ENCODE peak calls at places on chromosomes 13 and 19, in seven cellular contexts. One of them, this sample, is unnamed.

GRCh38 chr13:20679879-20680278 is 23.6 kb upstream of the IL17D start:
- DNase-seq in adrenal gland: no peak
- DNase-seq in heart left ventricle: no peak
- DNase-seq in IMR-90: no peak
- DNase-seq in uterus: no peak
- DNase-seq in HCT116: no peak
- DNase-seq in body of pancreas: no peak
- DNase-seq in this sample: no peak

GRCh38 chr19:40257096-40257517 is 28.0 kb downstream of the AKT2 start:
- DNase-seq in IMR-90: no peak
- DNase-seq in HCT116: no peak
- DNase-seq in body of pancreas: peak
- DNase-seq in heart left ventricle: peak
- DNase-seq in adrenal gland: no peak
- DNase-seq in uterus: no peak
- DNase-seq in this sample: no peak

GRCh38 chr19:7979011-7979410 is 26.4 kb downstream of the ELAVL1 start:
- DNase-seq in uterus: no peak
- DNase-seq in body of pancreas: no peak
- DNase-seq in HCT116: no peak
- DNase-seq in heart left ventricle: no peak
- DNase-seq in IMR-90: no peak
- DNase-seq in adrenal gland: no peak
- DNase-seq in this sample: peak

GRCh38 chr13:107205318-107206112 is 637.6 kb upstream of the ARGLU1 start:
- DNase-seq in adrenal gland: peak
- DNase-seq in HCT116: no peak
- DNase-seq in IMR-90: peak
- DNase-seq in uterus: peak
- DNase-seq in body of pancreas: peak
- DNase-seq in heart left ventricle: peak
- DNase-seq in this sample: peak

GRCh38 chr13:91729859-91730258 is 331.4 kb downstream of the GPC5 start:
- DNase-seq in adrenal gland: no peak
- DNase-seq in HCT116: no peak
- DNase-seq in heart left ventricle: no peak
- DNase-seq in uterus: no peak
- DNase-seq in IMR-90: no peak
- DNase-seq in body of pancreas: no peak
- DNase-seq in this sample: no peak

GRCh38 chr19:40921005-40921897 is 39.2 kb upstream of the CYP2A7 start:
- DNase-seq in adrenal gland: no peak
- DNase-seq in heart left ventricle: no peak
- DNase-seq in uterus: peak
- DNase-seq in body of pancreas: peak
- DNase-seq in HCT116: peak
- DNase-seq in IMR-90: no peak
- DNase-seq in this sample: no peak

GRCh38 chr19:6417713-6418561 is 6.7 kb downstream of the KHSRP start:
- DNase-seq in body of pancreas: peak
- DNase-seq in adrenal gland: peak
- DNase-seq in HCT116: no peak
- DNase-seq in IMR-90: peak
- DNase-seq in heart left ventricle: no peak
- DNase-seq in uterus: peak
- DNase-seq in this sample: no peak

GRCh38 chr13:106597759-106598395 is 29.9 kb upstream of the ARGLU1 start:
- DNase-seq in IMR-90: no peak
- DNase-seq in adrenal gland: no peak
- DNase-seq in body of pancreas: no peak
- DNase-seq in heart left ventricle: no peak
- DNase-seq in uterus: no peak
- DNase-seq in HCT116: no peak
- DNase-seq in this sample: no peak

GRCh38 chr13:21632196-21632595 is 28.2 kb upstream of the MICU2 start:
- DNase-seq in adrenal gland: no peak
- DNase-seq in body of pancreas: no peak
- DNase-seq in HCT116: no peak
- DNase-seq in uterus: no peak
- DNase-seq in IMR-90: no peak
- DNase-seq in heart left ventricle: no peak
- DNase-seq in this sample: no peak

GRCh38 chr19:6568010-6568411 is 22.9 kb downstream of the CD70 start:
- DNase-seq in body of pancreas: no peak
- DNase-seq in uterus: no peak
- DNase-seq in IMR-90: no peak
- DNase-seq in adrenal gland: no peak
- DNase-seq in HCT116: no peak
- DNase-seq in heart left ventricle: no peak
- DNase-seq in this sample: no peak

GRCh38 chr19:17089238-17089637 is 13.7 kb downstream of the MYO9B start:
- DNase-seq in IMR-90: peak
- DNase-seq in HCT116: no peak
- DNase-seq in heart left ventricle: no peak
- DNase-seq in uterus: peak
- DNase-seq in adrenal gland: no peak
- DNase-seq in body of pancreas: no peak
- DNase-seq in this sample: no peak

GRCh38 chr13:111897178-111897845 is 169.6 kb upstream of the SOX1 start:
- DNase-seq in HCT116: no peak
- DNase-seq in body of pancreas: no peak
- DNase-seq in uterus: no peak
- DNase-seq in adrenal gland: no peak
- DNase-seq in IMR-90: no peak
- DNase-seq in heart left ventricle: no peak
- DNase-seq in this sample: no peak

GRCh38 chr19:28509079-28509895 is 703.7 kb downstream of the UQCRFS1 start:
- DNase-seq in heart left ventricle: no peak
- DNase-seq in uterus: no peak
- DNase-seq in IMR-90: no peak
- DNase-seq in HCT116: no peak
- DNase-seq in adrenal gland: no peak
- DNase-seq in body of pancreas: no peak
- DNase-seq in this sample: no peak

GRCh38 chr19:47882890-47883289 is 3.2 kb downstream of the SULT2A1 start:
- DNase-seq in IMR-90: no peak
- DNase-seq in HCT116: no peak
- DNase-seq in uterus: no peak
- DNase-seq in body of pancreas: no peak
- DNase-seq in heart left ventricle: no peak
- DNase-seq in adrenal gland: no peak
- DNase-seq in this sample: no peak

GRCh38 chr19:14127929-14128509 is 8.4 kb downstream of the ASF1B start:
- DNase-seq in body of pancreas: no peak
- DNase-seq in uterus: no peak
- DNase-seq in adrenal gland: no peak
- DNase-seq in IMR-90: no peak
- DNase-seq in heart left ventricle: peak
- DNase-seq in HCT116: no peak
- DNase-seq in this sample: no peak

GRCh38 chr19:35942235-35942634 is 6.1 kb downstream of the LRFN3 start:
- DNase-seq in heart left ventricle: no peak
- DNase-seq in uterus: no peak
- DNase-seq in adrenal gland: no peak
- DNase-seq in body of pancreas: no peak
- DNase-seq in IMR-90: no peak
- DNase-seq in HCT116: no peak
- DNase-seq in this sample: no peak

GRCh38 chr19:15934332-15935078 is at the start of gene CYP4F11:
- DNase-seq in body of pancreas: peak
- DNase-seq in HCT116: peak
- DNase-seq in heart left ventricle: peak
- DNase-seq in IMR-90: no peak
- DNase-seq in uterus: no peak
- DNase-seq in adrenal gland: peak
- DNase-seq in this sample: no peak

GRCh38 chr13:22505489-22505888 is 675.3 kb upstream of the SGCG start:
- DNase-seq in heart left ventricle: no peak
- DNase-seq in body of pancreas: no peak
- DNase-seq in IMR-90: no peak
- DNase-seq in adrenal gland: peak
- DNase-seq in uterus: no peak
- DNase-seq in HCT116: no peak
- DNase-seq in this sample: no peak

GRCh38 chr13:99979453-99980200 is 2.0 kb upstream of the ZIC2 start:
- DNase-seq in heart left ventricle: no peak
- DNase-seq in body of pancreas: no peak
- DNase-seq in HCT116: no peak
- DNase-seq in adrenal gland: no peak
- DNase-seq in IMR-90: no peak
- DNase-seq in uterus: no peak
- DNase-seq in this sample: no peak

GRCh38 chr19:44735011-44735410 is 13.5 kb upstream of the BCL3 start:
- DNase-seq in uterus: no peak
- DNase-seq in IMR-90: no peak
- DNase-seq in adrenal gland: no peak
- DNase-seq in HCT116: no peak
- DNase-seq in heart left ventricle: no peak
- DNase-seq in body of pancreas: no peak
- DNase-seq in this sample: no peak
- TF ChIP-seq POLR2A in uterus: no peak
- TF ChIP-seq POLR2A in IMR-90: no peak
- TF ChIP-seq POLR2A in adrenal gland: no peak
- TF ChIP-seq POLR2A in HCT116: no peak
- TF ChIP-seq POLR2A in heart left ventricle: no peak
- TF ChIP-seq POLR2A in body of pancreas: peak
- TF ChIP-seq POLR2A in this sample: no peak

DNA sequence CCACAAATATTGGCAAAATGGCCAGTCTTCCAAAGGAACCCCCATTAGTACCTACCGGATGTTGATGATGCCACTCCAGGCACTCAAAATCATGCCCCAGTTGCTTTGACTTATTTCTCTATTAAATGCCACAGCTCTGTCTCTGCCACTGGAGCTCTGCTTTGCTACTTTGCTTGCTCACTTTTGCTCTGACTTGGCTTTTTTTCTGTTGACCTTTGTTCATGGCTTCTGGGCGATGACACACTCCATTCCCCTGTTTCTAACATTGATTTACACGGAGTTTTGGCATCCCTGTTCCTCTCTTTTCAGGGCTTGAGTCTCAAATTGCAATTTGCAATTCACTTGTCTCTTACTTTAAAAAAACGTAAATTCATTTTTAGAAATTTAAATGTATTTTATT is 217.1 kb upstream of the SPRY2 start:
- DNase-seq in heart left ventricle: no peak
- DNase-seq in body of pancreas: no peak
- DNase-seq in adrenal gland: peak
- DNase-seq in uterus: no peak
- DNase-seq in HCT116: no peak
- DNase-seq in IMR-90: no peak
- DNase-seq in this sample: no peak
- TF ChIP-seq POLR2A in heart left ventricle: no peak
- TF ChIP-seq POLR2A in body of pancreas: no peak
- TF ChIP-seq POLR2A in adrenal gland: no peak
- TF ChIP-seq POLR2A in uterus: no peak
- TF ChIP-seq POLR2A in HCT116: no peak
- TF ChIP-seq POLR2A in IMR-90: no peak
- TF ChIP-seq POLR2A in this sample: no peak

GRCh38 chr19:42109896-42110295 is 22.4 kb downstream of the POU2F2 start:
- DNase-seq in adrenal gland: no peak
- DNase-seq in HCT116: no peak
- DNase-seq in uterus: no peak
- DNase-seq in heart left ventricle: no peak
- DNase-seq in IMR-90: no peak
- DNase-seq in body of pancreas: no peak
- DNase-seq in this sample: no peak
- TF ChIP-seq POLR2A in adrenal gland: no peak
- TF ChIP-seq POLR2A in HCT116: no peak
- TF ChIP-seq POLR2A in uterus: no peak
- TF ChIP-seq POLR2A in heart left ventricle: no peak
- TF ChIP-seq POLR2A in IMR-90: no peak
- TF ChIP-seq POLR2A in body of pancreas: no peak
- TF ChIP-seq POLR2A in this sample: no peak

DNA sequence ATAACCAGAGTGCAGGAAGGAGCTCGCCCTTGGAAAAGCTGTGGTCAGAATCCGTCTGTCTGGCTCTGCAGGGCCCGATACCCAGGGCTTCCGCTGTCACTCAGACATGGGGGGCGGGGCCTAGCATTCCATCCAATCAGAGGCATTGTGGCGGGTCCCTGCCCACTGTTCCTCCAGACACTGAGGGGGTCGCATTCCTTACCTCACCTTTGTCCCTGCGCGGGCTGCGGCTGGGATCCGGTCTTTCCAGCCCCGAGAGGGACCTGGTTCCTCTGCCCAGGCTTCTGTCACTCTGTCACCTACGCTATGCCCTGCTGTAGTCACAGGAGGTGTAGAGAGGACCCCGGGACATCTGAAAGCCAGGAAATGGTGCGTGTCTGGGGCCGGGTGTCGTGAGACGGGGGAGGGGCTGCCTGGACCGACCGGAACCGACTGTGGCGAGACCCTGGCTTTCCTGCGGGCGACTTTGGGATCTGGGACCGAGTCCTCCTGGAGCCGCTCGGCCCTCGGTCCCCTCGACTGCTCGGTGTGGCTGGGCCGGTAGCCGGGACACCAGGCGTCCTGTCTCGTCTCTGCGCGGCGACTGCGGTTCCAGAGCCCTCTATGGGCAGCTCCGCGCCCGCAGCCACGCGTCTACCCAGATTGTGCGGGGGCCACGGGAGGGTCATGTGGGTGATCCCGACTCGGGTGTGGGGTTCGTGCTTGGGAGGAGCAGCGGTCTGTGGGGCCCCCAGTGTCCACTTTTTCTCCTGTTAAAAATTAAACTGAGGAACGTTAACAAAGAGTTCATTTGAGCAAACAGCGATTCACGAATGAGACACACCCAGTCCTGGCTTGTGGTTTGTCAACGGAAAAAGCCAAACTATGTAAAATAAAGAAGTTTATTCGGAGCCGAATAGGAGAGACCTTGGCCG is at the start of gene ZNF69:
- DNase-seq in heart left ventricle: peak
- DNase-seq in uterus: peak
- DNase-seq in HCT116: no peak
- DNase-seq in IMR-90: peak
- DNase-seq in adrenal gland: peak
- DNase-seq in body of pancreas: peak
- DNase-seq in this sample: peak
- TF ChIP-seq POLR2A in heart left ventricle: peak
- TF ChIP-seq POLR2A in uterus: peak
- TF ChIP-seq POLR2A in HCT116: no peak
- TF ChIP-seq POLR2A in IMR-90: no peak
- TF ChIP-seq POLR2A in adrenal gland: peak
- TF ChIP-seq POLR2A in body of pancreas: peak
- TF ChIP-seq POLR2A in this sample: no peak